ENCODE peak calls at places on chromosomes 11 and 22, in four cellular contexts. H is PC-3; W is CD8-positive, alpha-beta memory T cell; C is AG04450. T is an unnamed sample.
A peak's percentile ranks its signal among the peaks of the same experiment; 100 is the strongest.

GRCh38 chr11:76277298-76278175 is 71.2 kb upstream of the WNT11 start:
- DNase-seq in H (no peak), W (no peak), C (no peak), T (no peak)

GRCh38 chr22:50674127-50674493 is 1.5 kb downstream of the SHANK3 start:
- DNase-seq in H (no peak), W (no peak), C (no peak), T (no peak)

GRCh38 chr11:107744736-107745135 is 32.9 kb upstream of the SLN start:
- DNase-seq in H (no peak), W (no peak), C (no peak), T (no peak)

GRCh38 chr11:2795491-2795991 is 90.0 kb downstream of the CDKN1C start:
- DNase-seq in H (no peak), W (no peak), C (no peak), T (no peak)

GRCh38 chr11:10654211-10655150 is 39.1 kb downstream of the IRAG1 start:
- DNase-seq in H (peak; percentile 62), W (peak; percentile 45), C (no peak), T (no peak)

GRCh38 chr11:126024143-126024542 is 38.5 kb downstream of the CDON start:
- DNase-seq in H (no peak), W (no peak), C (no peak), T (no peak)

GRCh38 chr11:18064450-18065048 is 18.5 kb upstream of the TPH1 start:
- DNase-seq in H (no peak), W (no peak), C (no peak), T (no peak)

GRCh38 chr22:46515208-46516111 is 22.0 kb downstream of the CELSR1 start:
- DNase-seq in H (no peak), W (no peak), C (no peak), T (no peak)

GRCh38 chr11:2940166-2940929 is 11.1 kb upstream of the PHLDA2 start:
- DNase-seq in H (peak; percentile 82), W (peak; percentile 32), C (no peak), T (no peak)

GRCh38 chr11:64436025-64436424 is 77.1 kb downstream of the RPS6KA4 start:
- DNase-seq in H (peak; percentile 82), W (no peak), C (no peak), T (no peak)

GRCh38 chr11:2481253-2481652 is 36.4 kb downstream of the KCNQ1 start:
- DNase-seq in H (no peak), W (no peak), C (no peak), T (no peak)

GRCh38 chr11:10564692-10565318 is 3.7 kb downstream of the LYVE1 start:
- DNase-seq in H (peak; percentile 33), W (no peak), C (no peak), T (no peak)

GRCh38 chr11:8886332-8886731 is 24.7 kb upstream of the AKIP1 start:
- DNase-seq in H (peak; percentile 48), W (no peak), C (no peak), T (no peak)

GRCh38 chr11:8777907-8778767 is 95.5 kb downstream of the RPL27A start:
- DNase-seq in H (no peak), W (no peak), C (no peak), T (no peak)

GRCh38 chr11:25159341-25159740 is 662.5 kb downstream of the LUZP2 start:
- DNase-seq in H (no peak), W (no peak), C (no peak), T (no peak)

GRCh38 chr22:20725987-20726558 is 47.8 kb upstream of the SERPIND1 start:
- DNase-seq in H (peak; percentile 60), W (no peak), C (no peak), T (no peak)

GRCh38 chr11:48093795-48094642 is 113.7 kb downstream of the PTPRJ start:
- DNase-seq in H (peak; percentile 56), W (no peak), C (no peak), T (no peak)

GRCh38 chr11:117620131-117620530 is 176.9 kb downstream of the DSCAML1 start:
- DNase-seq in H (no peak), W (no peak), C (no peak), T (no peak)

GRCh38 chr11:125489166-125489565 is 6.9 kb downstream of the FEZ1 start:
- DNase-seq in H (peak; percentile 10), W (no peak), C (no peak), T (no peak)

GRCh38 chr11:113159967-113160621 is 154.3 kb upstream of the TTC12 start:
- DNase-seq in H (no peak), W (no peak), C (no peak), T (no peak)

GRCh38 chr11:65486570-65487466 is 12.0 kb upstream of the MALAT1 start:
- DNase-seq in H (no peak), W (no peak), C (no peak), T (no peak)

GRCh38 chr22:17612057-17612456 is 16.5 kb downstream of the ATP6V1E1 start:
- DNase-seq in H (no peak), W (no peak), C (no peak), T (no peak)

GRCh38 chr22:24247564-24248344 is 2.9 kb upstream of the GGT5 start:
- DNase-seq in H (peak; percentile 79), W (peak; percentile 31), C (peak; percentile 90), T (peak; percentile 22)

GRCh38 chr11:102244681-102245409 is 72.4 kb upstream of the BIRC3 start:
- DNase-seq in H (peak; percentile 99), W (no peak), C (no peak), T (peak; percentile 64)

GRCh38 chr11:47980093-47980906 is at the start of gene PTPRJ:
- DNase-seq in H (peak; percentile 49), W (peak; percentile 70), C (no peak), T (no peak)

GRCh38 chr11:120017582-120017981 is 120.3 kb downstream of the TRIM29 start:
- DNase-seq in H (no peak), W (no peak), C (no peak), T (no peak)

GRCh38 chr11:38900156-38900679 is 2302.2 kb upstream of the RAG2 start:
- DNase-seq in H (no peak), W (no peak), C (no peak), T (no peak)

GRCh38 chr22:24803064-24803542 is 2.9 kb upstream of the SGSM1 start:
- DNase-seq in H (peak; percentile 67), W (peak; percentile 30), C (no peak), T (no peak)

GRCh38 chr11:75639752-75640151 is 29.1 kb downstream of the MAP6 start:
- DNase-seq in H (no peak), W (no peak), C (no peak), T (no peak)

GRCh38 chr22:35310556-35311550 is 11.2 kb downstream of the TOM1 start:
- DNase-seq in H (peak; percentile 37), W (no peak), C (no peak), T (no peak)

GRCh38 chr11:63574856-63575602 is 11.8 kb upstream of the PLAAT2 start:
- DNase-seq in H (no peak), W (no peak), C (no peak), T (no peak)

GRCh38 chr11:369336-370018 is at the start of gene B4GALNT4:
- DNase-seq in H (peak; percentile 43), W (no peak), C (no peak), T (no peak)

GRCh38 chr11:118212131-118212725 is 12.6 kb downstream of the JAML start:
- DNase-seq in H (no peak), W (no peak), C (no peak), T (no peak)

GRCh38 chr11:123316003-123316402 is 114.1 kb upstream of the GRAMD1B start:
- DNase-seq in H (no peak), W (no peak), C (no peak), T (no peak)

GRCh38 chr11:33620423-33621120 is 80.1 kb downstream of the C11orf91 start:
- DNase-seq in H (peak; percentile 28), W (no peak), C (no peak), T (no peak)

DNA sequence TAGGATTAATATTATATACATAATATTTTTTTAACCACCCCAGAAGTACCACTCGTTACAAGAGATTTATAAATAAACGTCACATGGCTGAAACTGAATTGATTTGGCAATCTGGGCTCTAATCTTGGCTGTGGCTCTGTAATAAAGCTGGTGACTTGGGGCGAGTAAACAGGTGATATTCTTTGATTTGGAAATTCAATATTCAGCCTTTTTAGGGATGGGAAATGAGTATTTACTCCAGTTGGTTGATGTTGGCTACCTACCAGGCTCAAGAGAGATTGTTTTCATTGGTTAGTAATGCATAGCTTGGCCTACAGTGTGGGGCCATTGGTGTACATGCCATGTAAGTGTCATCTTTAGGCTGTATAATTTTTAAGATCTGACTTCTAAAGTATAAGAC is 117.7 kb upstream of the SORL1-AS1 start:
- DNase-seq in H (no peak), W (no peak), C (no peak), T (no peak)
- H3K27ac ChIP-seq in H (no peak overlapping the region), W (no peak overlapping the region), C (no peak overlapping the region), T (no peak overlapping the region)

GRCh38 chr11:27281740-27282139 is 81.3 kb downstream of the CCDC34 start:
- DNase-seq in H (no peak), W (no peak), C (no peak), T (no peak)
- H3K27ac ChIP-seq in H (no peak overlapping the region), W (no peak overlapping the region), C (peak overlapping the region; percentile 47), T (no peak overlapping the region)

DNA sequence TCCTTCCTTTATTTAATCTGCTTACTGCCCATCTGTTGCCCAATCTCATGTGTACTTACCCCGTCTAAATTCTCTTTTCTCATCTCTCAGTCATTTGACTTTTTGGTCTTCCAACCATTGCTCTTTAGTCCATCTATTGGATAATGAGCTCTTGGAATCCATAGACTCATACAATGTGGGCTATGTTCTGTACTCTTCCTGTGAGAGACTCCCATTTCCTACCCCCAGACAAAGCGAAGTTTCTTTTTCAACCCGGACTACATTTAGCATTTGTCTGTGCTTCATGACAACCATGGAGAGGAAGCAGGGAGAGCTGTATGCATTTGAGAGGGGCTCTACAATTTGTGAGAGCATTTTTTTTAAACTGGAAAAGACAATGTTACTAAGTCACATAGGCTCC is 4.0 kb upstream of the ARHGAP42 start:
- DNase-seq in H (no peak), W (no peak), C (no peak), T (no peak)
- H3K27ac ChIP-seq in H (peak overlapping the region; percentile 89), W (no peak overlapping the region), C (no peak overlapping the region), T (no peak overlapping the region)

GRCh38 chr11:86518211-86518610 is 143.5 kb downstream of the CCDC81 start:
- DNase-seq in H (no peak), W (no peak), C (no peak), T (no peak)

GRCh38 chr11:86523738-86524602 is 148.4 kb downstream of the ME3 start:
- DNase-seq in H (peak; percentile 95), W (no peak), C (peak; percentile 92), T (peak; percentile 78)

GRCh38 chr11:86515297-86516094 is 140.8 kb downstream of the CCDC81 start:
- DNase-seq in H (peak; percentile 75), W (no peak), C (peak; percentile 55), T (no peak)

GRCh38 chr11:86517557-86517956 is 142.9 kb downstream of the CCDC81 start:
- DNase-seq in H (peak; percentile 27), W (no peak), C (no peak), T (no peak)

DNA sequence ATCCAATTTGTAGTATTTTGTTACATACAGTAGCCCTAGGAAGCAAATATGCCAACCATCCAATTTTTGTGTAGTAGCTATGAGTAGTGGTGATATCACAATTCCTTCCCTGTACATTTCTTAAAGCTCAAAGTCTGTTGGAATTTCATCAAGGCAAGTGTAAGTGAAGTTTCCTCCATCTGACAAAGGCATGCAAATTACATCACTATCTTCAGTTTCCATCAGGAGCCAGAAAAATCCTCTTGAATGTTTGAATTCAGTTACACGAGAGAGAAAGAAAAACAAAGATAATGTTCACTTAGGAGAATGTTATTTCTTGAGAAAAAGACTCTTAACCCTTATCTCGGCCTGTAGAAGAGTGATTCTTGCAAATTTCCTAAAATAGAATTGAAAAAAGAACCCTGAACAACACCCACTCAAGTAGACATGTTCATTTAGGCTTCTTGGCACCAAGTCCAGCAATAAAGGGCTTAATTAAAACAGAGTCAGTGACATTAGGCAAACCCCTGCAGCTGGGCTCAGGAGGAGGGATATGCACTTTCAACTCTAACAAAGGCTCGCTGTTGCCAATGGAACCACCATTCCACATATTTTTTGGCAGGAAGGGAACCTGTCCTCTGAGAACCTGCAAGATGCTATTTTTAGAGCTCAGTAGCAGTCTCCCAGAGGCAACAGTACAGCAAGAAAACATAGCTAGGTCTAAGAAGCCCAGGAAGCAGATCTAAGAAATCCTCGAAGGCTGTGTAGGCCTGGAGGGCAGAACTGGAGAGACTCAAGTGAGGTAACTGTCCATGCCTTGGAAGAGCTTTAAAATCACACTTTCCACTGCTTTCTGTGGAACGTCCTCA is 144.6 kb downstream of the CCDC81 start:
- DNase-seq in H (no peak), W (no peak), C (peak; percentile 76), T (no peak)
- H3K27ac ChIP-seq in H (no peak overlapping the region), W (peak overlapping the region; percentile 12), C (peak overlapping the region; percentile 71), T (no peak overlapping the region)

T was measured in epithelial cell of prostate.